ENCODE peak calls at places on chromosome 17, in four cellular contexts. One of them, this sample, is unnamed.

GRCh38 chr17:4678448-4679026 is 25.4 kb downstream of the PELP1 start:
- DNase-seq in AG04450: peak
- DNase-seq in PC-9: peak
- DNase-seq in RWPE1: peak
- DNase-seq in this sample: no peak

GRCh38 chr17:42672038-42672437 is 4.8 kb downstream of the PLEKHH3 start:
- DNase-seq in AG04450: no peak
- DNase-seq in PC-9: no peak
- DNase-seq in RWPE1: peak
- DNase-seq in this sample: no peak

GRCh38 chr17:28878981-28879380 is 18.6 kb downstream of the FLOT2 start:
- DNase-seq in AG04450: no peak
- DNase-seq in PC-9: peak
- DNase-seq in RWPE1: peak
- DNase-seq in this sample: no peak

GRCh38 chr17:39064814-39065213 is 86.6 kb downstream of the PLXDC1 start:
- DNase-seq in AG04450: no peak
- DNase-seq in PC-9: no peak
- DNase-seq in RWPE1: no peak
- DNase-seq in this sample: no peak

GRCh38 chr17:57553991-57554825 is 190.9 kb downstream of the CCDC182 start:
- DNase-seq in AG04450: no peak
- DNase-seq in PC-9: no peak
- DNase-seq in RWPE1: no peak
- DNase-seq in this sample: peak

GRCh38 chr17:35557353-35557752 is 3.3 kb downstream of the SLFN14 start:
- DNase-seq in AG04450: no peak
- DNase-seq in PC-9: no peak
- DNase-seq in RWPE1: no peak
- DNase-seq in this sample: no peak

GRCh38 chr17:17694229-17695081 is 13.2 kb downstream of the RAI1 start:
- DNase-seq in AG04450: no peak
- DNase-seq in PC-9: peak
- DNase-seq in RWPE1: peak
- DNase-seq in this sample: peak

GRCh38 chr17:42754782-42755181 is 6.2 kb upstream of the RAMP2 start:
- DNase-seq in AG04450: no peak
- DNase-seq in PC-9: peak
- DNase-seq in RWPE1: peak
- DNase-seq in this sample: no peak

GRCh38 chr17:39002991-39003715 is 36.0 kb upstream of the FBXO47 start:
- DNase-seq in AG04450: no peak
- DNase-seq in PC-9: no peak
- DNase-seq in RWPE1: no peak
- DNase-seq in this sample: no peak

GRCh38 chr17:81511800-81512559 is 619 bp downstream of the ACTG1 start:
- DNase-seq in AG04450: no peak
- DNase-seq in PC-9: no peak
- DNase-seq in RWPE1: no peak
- DNase-seq in this sample: no peak

GRCh38 chr17:18932360-18933055 is 19.5 kb upstream of the SLC5A10 start:
- DNase-seq in AG04450: no peak
- DNase-seq in PC-9: no peak
- DNase-seq in RWPE1: no peak
- DNase-seq in this sample: no peak

GRCh38 chr17:19348081-19348650 is 14.4 kb downstream of the B9D1 start:
- DNase-seq in AG04450: no peak
- DNase-seq in PC-9: no peak
- DNase-seq in RWPE1: no peak
- DNase-seq in this sample: no peak

GRCh38 chr17:42363767-42364585 is 24.3 kb downstream of the STAT3 start:
- DNase-seq in AG04450: no peak
- DNase-seq in PC-9: no peak
- DNase-seq in RWPE1: no peak
- DNase-seq in this sample: no peak

GRCh38 chr17:49106366-49107210 is 26.0 kb upstream of the B4GALNT2 start:
- DNase-seq in AG04450: no peak
- DNase-seq in PC-9: no peak
- DNase-seq in RWPE1: no peak
- DNase-seq in this sample: no peak

GRCh38 chr17:32240745-32241144 is 24.9 kb upstream of the RHBDL3 start:
- DNase-seq in AG04450: no peak
- DNase-seq in PC-9: no peak
- DNase-seq in RWPE1: no peak
- DNase-seq in this sample: no peak

GRCh38 chr17:37239690-37240344 is 136.0 kb upstream of the C17orf78 start:
- DNase-seq in AG04450: no peak
- DNase-seq in PC-9: no peak
- DNase-seq in RWPE1: peak
- DNase-seq in this sample: no peak

GRCh38 chr17:76784926-76785325 is 47.0 kb downstream of the MFSD11 start:
- DNase-seq in AG04450: no peak
- DNase-seq in PC-9: no peak
- DNase-seq in RWPE1: no peak
- DNase-seq in this sample: no peak

GRCh38 chr17:76783146-76783545 is 45.2 kb downstream of the MFSD11 start:
- DNase-seq in AG04450: no peak
- DNase-seq in PC-9: no peak
- DNase-seq in RWPE1: no peak
- DNase-seq in this sample: no peak

GRCh38 chr17:76781056-76781982 is 43.4 kb downstream of the MFSD11 start:
- DNase-seq in AG04450: no peak
- DNase-seq in PC-9: no peak
- DNase-seq in RWPE1: no peak
- DNase-seq in this sample: no peak
- TF ChIP-seq CTCF in AG04450: no peak
- TF ChIP-seq CTCF in PC-9: no peak
- TF ChIP-seq CTCF in RWPE1: no peak
- TF ChIP-seq CTCF in this sample: peak

GRCh38 chr17:1009411-1010085 is 12.6 kb downstream of the TIMM22 start:
- DNase-seq in AG04450: no peak
- DNase-seq in PC-9: no peak
- DNase-seq in RWPE1: no peak
- DNase-seq in this sample: no peak
- TF ChIP-seq CTCF in AG04450: no peak
- TF ChIP-seq CTCF in PC-9: no peak
- TF ChIP-seq CTCF in RWPE1: no peak
- TF ChIP-seq CTCF in this sample: no peak

GRCh38 chr17:40862985-40863733 is 3.9 kb downstream of the KRT12 start:
- DNase-seq in AG04450: no peak
- DNase-seq in PC-9: no peak
- DNase-seq in RWPE1: no peak
- DNase-seq in this sample: no peak
- TF ChIP-seq CTCF in AG04450: peak
- TF ChIP-seq CTCF in PC-9: no peak
- TF ChIP-seq CTCF in RWPE1: no peak
- TF ChIP-seq CTCF in this sample: no peak

GRCh38 chr17:77606865-77607210 is 351.7 kb upstream of the TNRC6C start:
- DNase-seq in AG04450: no peak
- DNase-seq in PC-9: no peak
- DNase-seq in RWPE1: no peak
- DNase-seq in this sample: no peak
- TF ChIP-seq CTCF in AG04450: no peak
- TF ChIP-seq CTCF in PC-9: peak
- TF ChIP-seq CTCF in RWPE1: no peak
- TF ChIP-seq CTCF in this sample: peak

GRCh38 chr17:68693896-68694295 is 92.7 kb upstream of the FAM20A start:
- DNase-seq in AG04450: no peak
- DNase-seq in PC-9: no peak
- DNase-seq in RWPE1: no peak
- DNase-seq in this sample: no peak
- TF ChIP-seq CTCF in AG04450: no peak
- TF ChIP-seq CTCF in PC-9: no peak
- TF ChIP-seq CTCF in RWPE1: no peak
- TF ChIP-seq CTCF in this sample: no peak

DNA sequence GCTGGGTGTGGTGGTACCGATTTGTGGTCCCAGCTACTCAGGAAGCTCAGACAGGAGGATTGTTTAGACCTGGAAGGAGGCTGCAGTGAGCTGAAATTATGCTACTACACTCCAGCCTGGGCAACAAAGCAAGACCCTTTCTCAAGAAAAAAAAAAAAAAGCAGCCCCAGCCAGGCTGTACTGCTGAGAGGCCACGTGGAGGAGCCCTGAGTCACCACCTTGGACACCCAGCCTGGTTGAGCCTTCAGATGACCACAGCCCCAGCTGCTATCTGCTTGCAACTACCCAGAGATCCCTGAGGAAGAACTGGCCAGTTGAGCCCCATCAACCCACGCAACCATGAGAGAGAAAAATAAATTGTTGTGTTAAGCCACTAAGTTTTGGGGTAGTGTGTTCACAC is 23.6 kb upstream of the GPRC5C start:
- DNase-seq in AG04450: no peak
- DNase-seq in PC-9: peak
- DNase-seq in RWPE1: no peak
- DNase-seq in this sample: no peak
- TF ChIP-seq CTCF in AG04450: no peak
- TF ChIP-seq CTCF in PC-9: peak
- TF ChIP-seq CTCF in RWPE1: no peak
- TF ChIP-seq CTCF in this sample: no peak

GRCh38 chr17:79299349-79299748 is 224.7 kb downstream of the ENGASE start:
- DNase-seq in AG04450: no peak
- DNase-seq in PC-9: no peak
- DNase-seq in RWPE1: no peak
- DNase-seq in this sample: no peak

GRCh38 chr17:79304907-79305306 is 230.3 kb downstream of the ENGASE start:
- DNase-seq in AG04450: no peak
- DNase-seq in PC-9: no peak
- DNase-seq in RWPE1: no peak
- DNase-seq in this sample: no peak

GRCh38 chr17:79303641-79304205 is 229.1 kb downstream of the ENGASE start:
- DNase-seq in AG04450: no peak
- DNase-seq in PC-9: no peak
- DNase-seq in RWPE1: no peak
- DNase-seq in this sample: no peak

GRCh38 chr17:79298801-79299200 is 224.2 kb downstream of the ENGASE start:
- DNase-seq in AG04450: no peak
- DNase-seq in PC-9: no peak
- DNase-seq in RWPE1: no peak
- DNase-seq in this sample: no peak

DNA sequence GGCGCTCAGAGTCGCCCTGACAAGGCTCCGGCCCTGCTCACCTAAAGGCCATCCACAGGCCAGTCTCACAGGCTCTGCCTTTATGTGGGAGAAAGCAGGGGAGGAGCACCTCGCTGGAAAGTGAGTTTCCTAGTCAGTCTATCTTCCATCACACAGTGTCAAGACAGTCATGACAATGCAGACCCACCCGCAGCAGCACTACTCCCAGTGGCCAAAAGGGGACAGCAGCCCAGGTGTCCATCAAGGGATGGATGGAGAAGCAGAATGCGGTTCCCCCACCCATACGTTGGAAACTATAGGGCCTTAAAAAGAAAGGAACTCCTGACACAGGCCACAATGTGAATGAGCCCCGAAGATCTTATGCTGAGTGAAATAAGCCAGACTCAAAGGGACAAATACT is 226.8 kb downstream of the ENGASE start:
- DNase-seq in AG04450: no peak
- DNase-seq in PC-9: no peak
- DNase-seq in RWPE1: no peak
- DNase-seq in this sample: no peak
- TF ChIP-seq CTCF in AG04450: no peak
- TF ChIP-seq CTCF in PC-9: no peak
- TF ChIP-seq CTCF in RWPE1: no peak
- TF ChIP-seq CTCF in this sample: no peak